ENCODE peak calls at places on chromosomes 7 and 10, in eight cellular contexts. K is ovary; C is skeletal muscle cell; Y is CD4-positive, alpha-beta memory T cell; E is LNCaP clone FGC; T is brain microvascular endothelial cell; N is cardiac fibroblast; H is heart left ventricle. R is an unnamed sample.

GRCh38 chr7:114255404-114255841 is 159.2 kb upstream of the FOXP2 start:
- DNase-seq in K (no peak), C (no peak), Y (no peak), E (no peak), T (no peak), N (no peak), H (no peak), R (peak)

GRCh38 chr10:5956146-5956914 is 21.0 kb downstream of the IL15RA start:
- DNase-seq in K (no peak), C (no peak), Y (no peak), E (no peak), T (no peak), N (no peak), H (no peak), R (peak)

GRCh38 chr7:148729984-148730733 is 31.5 kb downstream of the CUL1 start:
- DNase-seq in K (no peak), C (no peak), Y (no peak), E (no peak), T (peak), N (peak), H (no peak), R (no peak)

GRCh38 chr7:40815512-40815911 is 680.7 kb downstream of the SUGCT start:
- DNase-seq in K (no peak), C (peak), Y (no peak), E (no peak), T (no peak), N (peak), H (no peak), R (no peak)

GRCh38 chr7:2894118-2894940 is 50.2 kb upstream of the GNA12 start:
- DNase-seq in K (peak), C (no peak), Y (peak), E (no peak), T (no peak), N (no peak), H (no peak), R (no peak)

GRCh38 chr10:17883621-17884020 is 68.1 kb upstream of the SLC39A12 start:
- DNase-seq in K (no peak), C (no peak), Y (no peak), E (no peak), T (no peak), N (no peak), H (no peak), R (no peak)

GRCh38 chr7:150432915-150433892 is 17.2 kb upstream of the GIMAP8 start:
- DNase-seq in K (no peak), C (no peak), Y (no peak), E (no peak), T (no peak), N (no peak), H (no peak), R (no peak)

GRCh38 chr7:95511716-95512260 is 26.0 kb downstream of the ASB4 start:
- DNase-seq in K (peak), C (no peak), Y (peak), E (peak), T (peak), N (peak), H (peak), R (peak)

GRCh38 chr10:44233561-44234470 is 151.1 kb downstream of the CXCL12 start:
- DNase-seq in K (no peak), C (no peak), Y (no peak), E (no peak), T (peak), N (peak), H (peak), R (no peak)

GRCh38 chr7:5629941-5630340 is 151.5 kb downstream of the RNF216 start:
- DNase-seq in K (peak), C (no peak), Y (peak), E (no peak), T (peak), N (peak), H (peak), R (no peak)

GRCh38 chr10:131090761-131091661 is 220.5 kb downstream of the TCERG1L start:
- DNase-seq in K (no peak), C (no peak), Y (no peak), E (no peak), T (no peak), N (no peak), H (no peak), R (no peak)

GRCh38 chr10:44513592-44513991 is 128.7 kb upstream of the CXCL12 start:
- DNase-seq in K (no peak), C (peak), Y (no peak), E (no peak), T (peak), N (peak), H (no peak), R (no peak)

GRCh38 chr10:64503429-64503828 is 982.2 kb downstream of the REEP3 start:
- DNase-seq in K (no peak), C (no peak), Y (no peak), E (no peak), T (no peak), N (no peak), H (no peak), R (no peak)

GRCh38 chr10:3948843-3949242 is 163.8 kb upstream of the KLF6 start:
- DNase-seq in K (no peak), C (peak), Y (peak), E (no peak), T (peak), N (peak), H (no peak), R (no peak)

GRCh38 chr7:132576723-132577089 is 436 bp upstream of the PLXNA4 start:
- DNase-seq in K (peak), C (no peak), Y (no peak), E (no peak), T (no peak), N (no peak), H (peak), R (no peak)

GRCh38 chr10:132248455-132249231 is 59.1 kb downstream of the STK32C start:
- DNase-seq in K (no peak), C (no peak), Y (peak), E (peak), T (no peak), N (peak), H (peak), R (no peak)

GRCh38 chr7:150992051-150992640 is 1.3 kb downstream of the NOS3 start:
- DNase-seq in K (no peak), C (no peak), Y (no peak), E (no peak), T (no peak), N (no peak), H (no peak), R (no peak)

GRCh38 chr7:2440608-2441245 is 35.5 kb downstream of the GRIFIN start:
- DNase-seq in K (no peak), C (no peak), Y (no peak), E (peak), T (no peak), N (no peak), H (no peak), R (no peak)

GRCh38 chr7:30888783-30889182 is 22.9 kb upstream of the AQP1 start:
- DNase-seq in K (no peak), C (peak), Y (no peak), E (no peak), T (peak), N (peak), H (no peak), R (no peak)

GRCh38 chr7:132548489-132549078 is 27.7 kb downstream of the PLXNA4 start:
- DNase-seq in K (no peak), C (peak), Y (no peak), E (no peak), T (peak), N (peak), H (no peak), R (no peak)

GRCh38 chr7:85023066-85023687 is 163.7 kb downstream of the SEMA3D start:
- DNase-seq in K (no peak), C (no peak), Y (peak), E (no peak), T (peak), N (peak), H (no peak), R (no peak)

DNA sequence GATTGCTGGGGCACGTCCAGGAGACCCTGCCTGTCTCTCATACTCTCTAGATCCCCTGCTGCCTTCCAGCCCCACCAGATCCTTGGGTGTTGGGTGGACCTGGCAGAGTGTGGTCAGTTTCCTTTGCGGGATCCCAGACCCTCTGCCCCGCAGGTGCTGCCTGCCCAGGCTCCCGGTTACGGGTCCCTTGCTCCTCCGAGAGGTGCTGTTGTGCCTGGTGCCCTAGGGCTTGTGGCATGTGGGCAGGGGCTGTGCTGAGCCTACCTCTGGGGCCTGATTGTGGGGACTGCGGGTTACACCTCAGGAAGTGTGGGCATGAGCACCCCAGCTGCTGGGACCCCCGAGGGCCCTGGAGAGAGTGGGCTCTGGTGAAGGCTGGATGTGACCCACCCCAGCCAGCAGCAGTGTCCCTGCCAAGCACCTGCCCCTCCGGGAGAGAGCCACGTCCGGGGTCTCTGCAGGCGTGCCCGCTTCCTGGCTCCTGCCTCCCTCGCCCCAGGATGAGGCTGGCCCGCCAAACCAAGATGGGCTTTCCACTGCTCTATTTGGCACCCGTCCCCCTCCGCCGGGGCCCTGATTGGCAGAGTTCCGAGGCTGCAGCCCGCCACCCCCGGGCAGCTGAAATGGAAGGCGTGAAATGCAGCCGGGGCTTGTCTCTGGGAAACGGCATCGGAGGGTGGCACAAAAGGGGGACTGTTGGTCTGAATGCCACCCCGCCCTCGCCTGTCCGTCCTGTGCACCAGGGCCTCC is 17.0 kb downstream of the CLIP2 start:
- DNase-seq in K (peak), C (no peak), Y (no peak), E (no peak), T (no peak), N (no peak), H (no peak), R (no peak)
- H3K4me3 ChIP-seq in K (no peak), C (no peak), Y (no peak), E (no peak), T (no peak), N (no peak), H (peak), R (peak)

DNA sequence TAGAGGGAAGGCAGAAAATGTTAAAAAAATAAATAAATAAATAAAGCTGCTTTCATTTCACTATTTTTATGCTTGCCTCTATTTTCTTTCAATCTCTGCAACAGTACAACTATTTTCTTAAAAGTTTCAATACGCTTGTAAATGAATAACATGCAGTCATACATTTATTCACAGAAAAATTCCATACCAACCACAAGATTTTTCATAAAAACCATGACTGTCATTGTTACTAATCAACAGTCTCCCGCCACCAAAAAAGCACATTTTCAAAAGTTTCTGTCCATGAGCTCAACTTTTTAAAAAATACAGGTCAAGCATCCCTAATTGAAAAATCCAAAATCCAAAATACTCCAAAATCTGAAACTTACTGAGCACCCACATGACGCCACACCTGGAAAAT is 5.3 kb downstream of the PARD3 start:
- DNase-seq in K (no peak), C (no peak), Y (no peak), E (no peak), T (no peak), N (no peak), H (no peak), R (no peak)
- H3K4me3 ChIP-seq in K (no peak), C (peak), Y (no peak), E (no peak), T (peak), N (no peak), H (peak), R (no peak)

GRCh38 chr7:123647106-123647730 is 8.4 kb upstream of the LMOD2 start:
- DNase-seq in K (no peak), C (no peak), Y (no peak), E (no peak), T (no peak), N (no peak), H (no peak), R (no peak)

GRCh38 chr7:123641901-123642300 is 13.8 kb upstream of the LMOD2 start:
- DNase-seq in K (no peak), C (no peak), Y (no peak), E (no peak), T (no peak), N (no peak), H (no peak), R (no peak)

GRCh38 chr7:123640583-123640982 is 15.1 kb upstream of the LMOD2 start:
- DNase-seq in K (no peak), C (no peak), Y (no peak), E (no peak), T (no peak), N (no peak), H (no peak), R (no peak)

GRCh38 chr7:123645516-123645915 is 10.2 kb upstream of the LMOD2 start:
- DNase-seq in K (no peak), C (no peak), Y (no peak), E (no peak), T (no peak), N (no peak), H (peak), R (no peak)

GRCh38 chr7:123643495-123644428 is 11.9 kb upstream of the LMOD2 start:
- DNase-seq in K (peak), C (peak), Y (no peak), E (peak), T (peak), N (peak), H (peak), R (no peak)
- H3K4me3 ChIP-seq in K (peak), C (peak), Y (no peak), E (no peak), T (peak), N (no peak), H (peak), R (no peak)

GRCh38 chr10:97574374-97575100 is 2.0 kb downstream of the ANKRD2 start:
- DNase-seq in K (no peak), C (no peak), Y (no peak), E (peak), T (peak), N (peak), H (peak), R (peak)
- H3K4me3 ChIP-seq in K (no peak), C (no peak), Y (no peak), E (no peak), T (no peak), N (no peak), H (no peak), R (no peak)

GRCh38 chr7:108146070-108146842 is 16.1 kb upstream of the LAMB4 start:
- DNase-seq in K (peak), C (peak), Y (peak), E (peak), T (peak), N (peak), H (peak), R (peak)
- H3K4me3 ChIP-seq in K (no peak), C (peak), Y (no peak), E (no peak), T (peak), N (no peak), H (no peak), R (peak)

DNA sequence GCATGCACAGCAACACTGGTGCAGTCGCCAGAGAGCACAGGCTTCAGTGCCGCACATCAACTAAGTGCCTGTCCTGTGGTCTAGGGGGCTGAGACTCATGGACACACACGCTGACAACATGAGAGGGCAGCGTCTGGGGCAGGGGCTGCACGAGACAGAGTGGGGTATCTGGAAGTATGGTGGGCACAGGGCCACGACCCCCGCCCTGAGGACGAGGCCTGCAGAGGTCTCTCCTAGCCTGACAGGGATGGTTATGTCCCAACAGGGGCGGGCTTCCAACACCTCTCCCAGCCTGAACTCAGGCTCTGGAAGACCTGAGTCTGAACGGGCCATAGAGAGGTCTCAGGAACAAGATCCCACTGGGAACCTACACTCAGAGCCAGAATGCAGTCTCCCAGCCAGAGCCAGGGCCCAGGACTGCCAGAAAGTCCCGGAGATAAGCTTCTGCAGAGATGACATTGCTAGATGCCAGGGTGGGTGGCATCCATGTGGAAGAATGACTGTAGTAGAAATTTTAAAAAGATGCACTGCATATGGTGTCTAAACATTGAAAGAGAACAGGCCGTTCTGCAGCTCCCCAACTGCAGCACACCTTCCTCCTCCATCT is 86.5 kb downstream of the TNS3 start:
- DNase-seq in K (no peak), C (no peak), Y (no peak), E (no peak), T (no peak), N (no peak), H (no peak), R (no peak)
- H3K4me3 ChIP-seq in K (no peak), C (no peak), Y (no peak), E (no peak), T (no peak), N (no peak), H (peak), R (no peak)

DNA sequence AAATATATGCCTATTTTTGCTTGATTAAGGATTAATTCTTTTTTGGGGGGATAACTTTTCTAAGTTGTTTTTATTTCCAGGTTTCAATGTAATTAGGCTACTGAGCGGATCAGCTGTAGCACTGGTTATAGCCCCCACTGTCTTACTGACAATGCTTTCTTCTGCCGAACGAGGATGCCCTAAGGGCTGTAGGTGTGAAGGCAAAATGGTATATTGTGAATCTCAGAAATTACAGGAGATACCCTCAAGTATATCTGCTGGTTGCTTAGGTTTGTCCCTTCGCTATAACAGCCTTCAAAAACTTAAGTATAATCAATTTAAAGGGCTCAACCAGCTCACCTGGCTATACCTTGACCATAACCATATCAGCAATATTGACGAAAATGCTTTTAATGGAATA is 1.0 kb downstream of the LRRTM3 start:
- DNase-seq in K (no peak), C (no peak), Y (no peak), E (no peak), T (no peak), N (no peak), H (no peak), R (no peak)
- H3K4me3 ChIP-seq in K (no peak), C (no peak), Y (no peak), E (no peak), T (no peak), N (no peak), H (no peak), R (no peak)

R was measured in lower lobe of right lung.